ENCODE peak calls at places on chromosomes 7 and 10, in ten cellular contexts. One of them, this sample, is unnamed.

GRCh38 chr10:69316313-69317059 is 38.2 kb downstream of the HK1 start:
- DNase-seq in CD8-positive, alpha-beta T cell: no peak
- DNase-seq in GM12865: no peak
- DNase-seq in BE2C: no peak
- DNase-seq in tibial artery: peak; percentile 77
- DNase-seq in HCT116: no peak
- DNase-seq in A549: no peak
- DNase-seq in brain microvascular endothelial cell: peak; percentile 23
- DNase-seq in spleen: no peak
- DNase-seq in fibroblast of pulmonary artery: peak; percentile 50
- DNase-seq in this sample: peak; percentile 75

GRCh38 chr7:28509256-28510021 is 97.1 kb downstream of the CREB5 start:
- DNase-seq in fibroblast of pulmonary artery: peak; percentile 69
- DNase-seq in CD8-positive, alpha-beta T cell: no peak
- DNase-seq in brain microvascular endothelial cell: no peak
- DNase-seq in tibial artery: no peak
- DNase-seq in spleen: no peak
- DNase-seq in HCT116: no peak
- DNase-seq in BE2C: no peak
- DNase-seq in A549: no peak
- DNase-seq in GM12865: peak; percentile 77
- DNase-seq in this sample: no peak

GRCh38 chr10:103238506-103239252 is 7.0 kb upstream of the RPEL1 start:
- DNase-seq in BE2C: no peak
- DNase-seq in GM12865: no peak
- DNase-seq in CD8-positive, alpha-beta T cell: no peak
- DNase-seq in HCT116: peak; percentile 84
- DNase-seq in fibroblast of pulmonary artery: peak; percentile 81
- DNase-seq in A549: peak; percentile 59
- DNase-seq in brain microvascular endothelial cell: peak; percentile 44
- DNase-seq in tibial artery: peak; percentile 32
- DNase-seq in spleen: no peak
- DNase-seq in this sample: peak; percentile 36

GRCh38 chr7:74289018-74289659 is at the start of gene CLIP2:
- DNase-seq in spleen: peak; percentile 92
- DNase-seq in HCT116: peak; percentile 54
- DNase-seq in CD8-positive, alpha-beta T cell: peak; percentile 65
- DNase-seq in brain microvascular endothelial cell: peak; percentile 74
- DNase-seq in tibial artery: peak; percentile 63
- DNase-seq in fibroblast of pulmonary artery: peak; percentile 83
- DNase-seq in GM12865: peak; percentile 88
- DNase-seq in BE2C: peak; percentile 86
- DNase-seq in A549: peak; percentile 64
- DNase-seq in this sample: peak; percentile 82

GRCh38 chr7:149468208-149468607 is 7.3 kb upstream of the ZNF777 start:
- DNase-seq in CD8-positive, alpha-beta T cell: no peak
- DNase-seq in GM12865: no peak
- DNase-seq in HCT116: no peak
- DNase-seq in BE2C: no peak
- DNase-seq in A549: no peak
- DNase-seq in tibial artery: no peak
- DNase-seq in brain microvascular endothelial cell: no peak
- DNase-seq in fibroblast of pulmonary artery: peak; percentile 22
- DNase-seq in spleen: no peak
- DNase-seq in this sample: no peak

GRCh38 chr7:80916770-80917681 is 1.8 kb downstream of the SEMA3C start:
- DNase-seq in tibial artery: no peak
- DNase-seq in fibroblast of pulmonary artery: peak; percentile 72
- DNase-seq in BE2C: no peak
- DNase-seq in brain microvascular endothelial cell: peak; percentile 77
- DNase-seq in spleen: no peak
- DNase-seq in HCT116: no peak
- DNase-seq in CD8-positive, alpha-beta T cell: no peak
- DNase-seq in A549: peak; percentile 67
- DNase-seq in GM12865: no peak
- DNase-seq in this sample: peak; percentile 91

GRCh38 chr10:71077143-71077581 is 135.2 kb upstream of the UNC5B start:
- DNase-seq in CD8-positive, alpha-beta T cell: no peak
- DNase-seq in BE2C: no peak
- DNase-seq in A549: no peak
- DNase-seq in fibroblast of pulmonary artery: no peak
- DNase-seq in brain microvascular endothelial cell: no peak
- DNase-seq in GM12865: no peak
- DNase-seq in HCT116: no peak
- DNase-seq in spleen: peak; percentile 63
- DNase-seq in tibial artery: peak; percentile 19
- DNase-seq in this sample: no peak

GRCh38 chr10:73641272-73642060 is at the start of gene MYOZ1:
- DNase-seq in GM12865: no peak
- DNase-seq in brain microvascular endothelial cell: no peak
- DNase-seq in CD8-positive, alpha-beta T cell: no peak
- DNase-seq in BE2C: no peak
- DNase-seq in HCT116: no peak
- DNase-seq in fibroblast of pulmonary artery: no peak
- DNase-seq in A549: no peak
- DNase-seq in spleen: no peak
- DNase-seq in tibial artery: no peak
- DNase-seq in this sample: peak; percentile 28

GRCh38 chr7:41993173-41993867 is 243.7 kb downstream of the GLI3 start:
- DNase-seq in A549: no peak
- DNase-seq in spleen: no peak
- DNase-seq in CD8-positive, alpha-beta T cell: no peak
- DNase-seq in brain microvascular endothelial cell: peak; percentile 57
- DNase-seq in fibroblast of pulmonary artery: peak; percentile 86
- DNase-seq in BE2C: no peak
- DNase-seq in tibial artery: no peak
- DNase-seq in GM12865: no peak
- DNase-seq in HCT116: no peak
- DNase-seq in this sample: peak; percentile 20

GRCh38 chr7:71871446-71871845 is 540.7 kb downstream of the CALN1 start:
- DNase-seq in GM12865: no peak
- DNase-seq in fibroblast of pulmonary artery: no peak
- DNase-seq in BE2C: no peak
- DNase-seq in brain microvascular endothelial cell: no peak
- DNase-seq in spleen: no peak
- DNase-seq in A549: no peak
- DNase-seq in CD8-positive, alpha-beta T cell: no peak
- DNase-seq in HCT116: no peak
- DNase-seq in tibial artery: no peak
- DNase-seq in this sample: no peak
- TF ChIP-seq CTCF in GM12865: no peak
- TF ChIP-seq CTCF in fibroblast of pulmonary artery: no peak
- TF ChIP-seq CTCF in BE2C: peak; percentile 52
- TF ChIP-seq CTCF in brain microvascular endothelial cell: peak; percentile 51
- TF ChIP-seq CTCF in spleen: no peak
- TF ChIP-seq CTCF in A549: no peak
- TF ChIP-seq CTCF in CD8-positive, alpha-beta T cell: no peak
- TF ChIP-seq CTCF in HCT116: no peak
- TF ChIP-seq CTCF in tibial artery: no peak
- TF ChIP-seq CTCF in this sample: no peak

GRCh38 chr10:101228682-101229274 is 485 bp downstream of the LBX1 start:
- DNase-seq in BE2C: no peak
- DNase-seq in HCT116: no peak
- DNase-seq in spleen: no peak
- DNase-seq in fibroblast of pulmonary artery: no peak
- DNase-seq in tibial artery: no peak
- DNase-seq in CD8-positive, alpha-beta T cell: no peak
- DNase-seq in A549: peak; percentile 60
- DNase-seq in brain microvascular endothelial cell: no peak
- DNase-seq in GM12865: no peak
- DNase-seq in this sample: no peak

GRCh38 chr10:101231092-101231491 is 1.8 kb upstream of the LBX1 start:
- DNase-seq in A549: no peak
- DNase-seq in BE2C: no peak
- DNase-seq in HCT116: no peak
- DNase-seq in CD8-positive, alpha-beta T cell: no peak
- DNase-seq in brain microvascular endothelial cell: no peak
- DNase-seq in fibroblast of pulmonary artery: no peak
- DNase-seq in GM12865: no peak
- DNase-seq in spleen: no peak
- DNase-seq in tibial artery: no peak
- DNase-seq in this sample: no peak

GRCh38 chr10:101227765-101228681 is 1.2 kb downstream of the LBX1 start:
- DNase-seq in spleen: no peak
- DNase-seq in GM12865: no peak
- DNase-seq in fibroblast of pulmonary artery: no peak
- DNase-seq in tibial artery: no peak
- DNase-seq in HCT116: no peak
- DNase-seq in brain microvascular endothelial cell: no peak
- DNase-seq in BE2C: no peak
- DNase-seq in CD8-positive, alpha-beta T cell: no peak
- DNase-seq in A549: peak; percentile 50
- DNase-seq in this sample: no peak

GRCh38 chr10:101230185-101230917 is 1.1 kb upstream of the LBX1 start:
- DNase-seq in fibroblast of pulmonary artery: no peak
- DNase-seq in HCT116: no peak
- DNase-seq in brain microvascular endothelial cell: no peak
- DNase-seq in BE2C: no peak
- DNase-seq in spleen: no peak
- DNase-seq in tibial artery: no peak
- DNase-seq in A549: no peak
- DNase-seq in GM12865: no peak
- DNase-seq in CD8-positive, alpha-beta T cell: no peak
- DNase-seq in this sample: no peak

DNA sequence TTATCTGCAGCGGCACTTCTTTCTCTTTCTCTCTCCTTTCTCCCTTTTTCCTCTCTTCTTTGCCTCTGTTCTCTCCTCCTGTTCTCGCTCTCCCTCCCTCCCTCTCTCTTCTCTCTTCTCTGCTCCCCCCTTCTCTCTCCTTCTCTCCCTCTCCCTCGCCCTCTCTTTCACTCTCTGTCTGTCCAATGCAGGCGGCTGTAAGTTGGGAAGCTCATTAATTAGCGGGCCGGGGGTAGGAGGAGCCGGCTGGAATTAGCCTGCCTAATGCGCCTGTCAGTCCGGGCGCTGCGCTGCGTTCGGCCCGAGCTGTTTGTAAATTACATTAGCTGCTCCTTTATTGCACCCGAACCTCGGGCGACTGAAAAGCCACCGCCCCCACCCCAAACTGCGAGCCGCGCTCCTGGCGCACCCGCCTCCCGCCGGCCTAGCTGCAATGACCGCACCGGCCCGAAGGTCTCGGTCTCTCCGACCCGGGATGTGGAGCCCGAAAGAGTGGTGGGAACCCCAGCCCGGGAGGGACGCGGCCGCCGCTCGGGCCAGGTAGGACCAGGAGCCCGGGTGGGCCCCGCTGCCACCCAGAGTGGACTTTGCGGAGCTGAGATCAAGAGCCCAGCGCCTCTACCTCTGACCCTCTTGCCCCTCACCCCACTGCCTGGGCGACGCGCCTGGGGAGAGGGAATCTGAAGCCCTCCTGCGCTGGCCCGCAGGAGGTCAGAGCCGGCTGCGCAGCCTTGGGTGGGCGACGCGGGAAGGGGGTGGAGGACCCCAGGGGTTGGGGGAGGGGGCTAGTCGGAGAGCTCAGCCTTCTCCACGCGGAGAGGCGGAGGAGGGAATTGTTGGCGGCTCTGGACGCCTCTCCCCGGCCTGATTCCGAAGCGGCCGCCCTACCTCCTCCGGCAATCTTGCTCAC is at the start of gene LBX1:
- DNase-seq in brain microvascular endothelial cell: no peak
- DNase-seq in A549: no peak
- DNase-seq in tibial artery: no peak
- DNase-seq in spleen: no peak
- DNase-seq in BE2C: no peak
- DNase-seq in GM12865: no peak
- DNase-seq in HCT116: no peak
- DNase-seq in CD8-positive, alpha-beta T cell: no peak
- DNase-seq in fibroblast of pulmonary artery: no peak
- DNase-seq in this sample: no peak
- H3K4me3 ChIP-seq in brain microvascular endothelial cell: no peak within 1 kb of the TSS
- H3K4me3 ChIP-seq in A549: peak within 1 kb of the TSS; percentile 52
- H3K4me3 ChIP-seq in tibial artery: peak within 1 kb of the TSS; percentile 24
- H3K4me3 ChIP-seq in spleen: peak within 1 kb of the TSS; percentile 13
- H3K4me3 ChIP-seq in BE2C: peak within 1 kb of the TSS; percentile 23
- H3K4me3 ChIP-seq in GM12865: no peak within 1 kb of the TSS
- H3K4me3 ChIP-seq in HCT116: no peak within 1 kb of the TSS
- H3K4me3 ChIP-seq in CD8-positive, alpha-beta T cell: no peak within 1 kb of the TSS
- H3K4me3 ChIP-seq in fibroblast of pulmonary artery: no peak within 1 kb of the TSS
- H3K4me3 ChIP-seq in this sample: no peak within 1 kb of the TSS

GRCh38 chr10:49538381-49539319 is at the start of gene ERCC6:
- DNase-seq in GM12865: peak; percentile 99
- DNase-seq in brain microvascular endothelial cell: peak; percentile 99
- DNase-seq in fibroblast of pulmonary artery: peak; percentile 99
- DNase-seq in A549: peak; percentile 99
- DNase-seq in tibial artery: peak; percentile 98
- DNase-seq in HCT116: peak; percentile 94
- DNase-seq in CD8-positive, alpha-beta T cell: peak; percentile 93
- DNase-seq in BE2C: peak; percentile 98
- DNase-seq in spleen: peak; percentile 99
- DNase-seq in this sample: peak; percentile 99
- TF ChIP-seq CTCF in GM12865: no peak
- TF ChIP-seq CTCF in brain microvascular endothelial cell: no peak
- TF ChIP-seq CTCF in fibroblast of pulmonary artery: no peak
- TF ChIP-seq CTCF in A549: no peak
- TF ChIP-seq CTCF in tibial artery: no peak
- TF ChIP-seq CTCF in HCT116: no peak
- TF ChIP-seq CTCF in CD8-positive, alpha-beta T cell: no peak
- TF ChIP-seq CTCF in BE2C: peak; percentile 9
- TF ChIP-seq CTCF in spleen: no peak
- TF ChIP-seq CTCF in this sample: no peak

GRCh38 chr7:102974366-102975236 is 61.8 kb downstream of the LRRC17 start:
- DNase-seq in BE2C: peak; percentile 24
- DNase-seq in tibial artery: no peak
- DNase-seq in brain microvascular endothelial cell: no peak
- DNase-seq in fibroblast of pulmonary artery: no peak
- DNase-seq in spleen: no peak
- DNase-seq in A549: no peak
- DNase-seq in CD8-positive, alpha-beta T cell: no peak
- DNase-seq in HCT116: no peak
- DNase-seq in GM12865: peak; percentile 5
- DNase-seq in this sample: no peak

GRCh38 chr7:102978280-102978679 is 65.5 kb downstream of the LRRC17 start:
- DNase-seq in A549: peak; percentile 25
- DNase-seq in brain microvascular endothelial cell: peak; percentile 84
- DNase-seq in BE2C: no peak
- DNase-seq in HCT116: peak; percentile 67
- DNase-seq in CD8-positive, alpha-beta T cell: no peak
- DNase-seq in fibroblast of pulmonary artery: peak; percentile 90
- DNase-seq in spleen: no peak
- DNase-seq in tibial artery: peak; percentile 68
- DNase-seq in GM12865: no peak
- DNase-seq in this sample: peak; percentile 26

GRCh38 chr7:102975854-102976253 is 63.1 kb downstream of the LRRC17 start:
- DNase-seq in tibial artery: no peak
- DNase-seq in HCT116: no peak
- DNase-seq in CD8-positive, alpha-beta T cell: no peak
- DNase-seq in BE2C: no peak
- DNase-seq in fibroblast of pulmonary artery: no peak
- DNase-seq in spleen: no peak
- DNase-seq in brain microvascular endothelial cell: no peak
- DNase-seq in A549: no peak
- DNase-seq in GM12865: no peak
- DNase-seq in this sample: no peak

GRCh38 chr7:102979670-102980069 is 66.9 kb downstream of the LRRC17 start:
- DNase-seq in BE2C: no peak
- DNase-seq in fibroblast of pulmonary artery: no peak
- DNase-seq in brain microvascular endothelial cell: no peak
- DNase-seq in GM12865: no peak
- DNase-seq in tibial artery: no peak
- DNase-seq in CD8-positive, alpha-beta T cell: no peak
- DNase-seq in A549: no peak
- DNase-seq in spleen: no peak
- DNase-seq in HCT116: no peak
- DNase-seq in this sample: no peak

GRCh38 chr7:102976493-102976892 is 63.7 kb downstream of the LRRC17 start:
- DNase-seq in brain microvascular endothelial cell: no peak
- DNase-seq in HCT116: no peak
- DNase-seq in CD8-positive, alpha-beta T cell: no peak
- DNase-seq in tibial artery: no peak
- DNase-seq in GM12865: no peak
- DNase-seq in BE2C: no peak
- DNase-seq in fibroblast of pulmonary artery: no peak
- DNase-seq in A549: no peak
- DNase-seq in spleen: no peak
- DNase-seq in this sample: no peak
- H3K4me3 ChIP-seq in brain microvascular endothelial cell: no peak overlapping the region
- H3K4me3 ChIP-seq in HCT116: no peak overlapping the region
- H3K4me3 ChIP-seq in CD8-positive, alpha-beta T cell: no peak overlapping the region
- H3K4me3 ChIP-seq in tibial artery: no peak overlapping the region
- H3K4me3 ChIP-seq in GM12865: no peak overlapping the region
- H3K4me3 ChIP-seq in BE2C: no peak overlapping the region
- H3K4me3 ChIP-seq in fibroblast of pulmonary artery: no peak overlapping the region
- H3K4me3 ChIP-seq in A549: no peak overlapping the region
- H3K4me3 ChIP-seq in spleen: no peak overlapping the region
- H3K4me3 ChIP-seq in this sample: no peak overlapping the region